ENCODE peak calls at places on chromosomes 1 and 21, in eight cellular contexts. I is cardiac fibroblast, Y is hepatocyte, U is body of pancreas, P is A549, V is PC-9, E is BJ, H is colonic mucosa. S is an unnamed sample.

GRCh38 chr1:70200065-70200464 is 5.3 kb downstream of the LRRC40 start:
- DNase-seq in Y (no peak), H (no peak), E (no peak), P (no peak), I (no peak), U (no peak), V (no peak), S (no peak)

GRCh38 chr21:38092033-38092432 is 164.8 kb upstream of the KCNJ15 start:
- DNase-seq in I (no peak), V (no peak), E (no peak), P (no peak), Y (no peak), H (no peak), U (no peak), S (no peak)

GRCh38 chr1:161502641-161503393 is 2.4 kb upstream of the FCGR2A start:
- DNase-seq in I (peak), E (no peak), H (no peak), V (no peak), P (no peak), U (no peak), Y (no peak), S (no peak)

GRCh38 chr1:116261227-116261626 is 111.8 kb upstream of the ATP1A1 start:
- DNase-seq in E (no peak), I (peak), U (no peak), Y (peak), P (no peak), V (no peak), H (peak), S (no peak)

GRCh38 chr1:56532359-56532696 is 47.0 kb downstream of the PLPP3 start:
- DNase-seq in H (no peak), P (no peak), E (peak), Y (no peak), U (no peak), I (peak), V (no peak), S (no peak)

GRCh38 chr21:15601390-15601789 is 128.4 kb upstream of the USP25 start:
- DNase-seq in U (no peak), P (no peak), V (no peak), H (no peak), E (no peak), I (no peak), Y (no peak), S (no peak)

GRCh38 chr1:204357551-204357950 is 2.2 kb downstream of the PLEKHA6 start:
- DNase-seq in E (no peak), P (no peak), I (peak), H (no peak), V (no peak), U (no peak), Y (no peak), S (no peak)

GRCh38 chr1:229004227-229004833 is 266.6 kb upstream of the RAB4A start:
- DNase-seq in I (no peak), P (no peak), U (no peak), Y (no peak), E (no peak), V (no peak), H (no peak), S (no peak)

GRCh38 chr1:35807614-35808375 is at the start of gene AGO4:
- DNase-seq in Y (peak), E (no peak), U (peak), P (peak), I (peak), V (no peak), H (peak), S (peak)

GRCh38 chr1:8097077-8097799 is 71.1 kb upstream of the ERRFI1 start:
- DNase-seq in I (peak), H (peak), Y (peak), V (peak), U (no peak), P (peak), E (peak), S (peak)

GRCh38 chr1:246281195-246281594 is 225.9 kb downstream of the SMYD3 start:
- DNase-seq in Y (no peak), V (no peak), P (no peak), I (no peak), E (no peak), U (no peak), H (no peak), S (no peak)

GRCh38 chr21:41971891-41972290 is 18.1 kb upstream of the C2CD2 start:
- DNase-seq in P (no peak), U (no peak), I (no peak), E (no peak), V (no peak), Y (no peak), H (no peak), S (no peak)

GRCh38 chr1:240274569-240274968 is 182.9 kb downstream of the FMN2 start:
- DNase-seq in V (no peak), E (no peak), Y (no peak), P (no peak), I (no peak), H (no peak), U (no peak), S (no peak)

GRCh38 chr1:238104752-238105151 is 214.0 kb upstream of the ZP4 start:
- DNase-seq in Y (no peak), P (no peak), V (no peak), H (no peak), E (no peak), I (no peak), U (no peak), S (no peak)

GRCh38 chr21:45226540-45227326 is 61.0 kb downstream of the POFUT2 start:
- DNase-seq in E (no peak), H (no peak), V (no peak), P (no peak), U (no peak), I (no peak), Y (no peak), S (no peak)

GRCh38 chr1:33088119-33088906 is 7.4 kb downstream of the AZIN2 start:
- DNase-seq in H (no peak), E (no peak), P (no peak), U (no peak), I (no peak), Y (no peak), V (no peak), S (no peak)

GRCh38 chr1:19315378-19316206 is 3.5 kb downstream of the SLC66A1 start:
- DNase-seq in P (no peak), Y (no peak), E (no peak), H (no peak), V (no peak), U (no peak), I (peak), S (peak)
- TF ChIP-seq CTCF in P (no peak), Y (no peak), E (no peak), H (no peak), V (no peak), U (no peak), I (no peak), S (no peak)

GRCh38 chr1:201348211-201348566 is 29.3 kb downstream of the TNNT2 start:
- DNase-seq in P (peak), V (peak), H (peak), U (peak), E (no peak), Y (peak), I (peak), S (peak)
- TF ChIP-seq CTCF in P (peak), V (peak), H (no peak), U (peak), E (peak), Y (peak), I (peak), S (peak)

GRCh38 chr1:24311731-24312130 is 7.4 kb upstream of the GRHL3 start:
- DNase-seq in E (no peak), P (no peak), V (no peak), H (no peak), Y (no peak), I (no peak), U (no peak), S (no peak)

GRCh38 chr1:24309762-24310485 is 9.2 kb upstream of the GRHL3 start:
- DNase-seq in V (peak), P (no peak), H (no peak), I (no peak), U (no peak), Y (no peak), E (no peak), S (no peak)

GRCh38 chr1:24311234-24311633 is 7.9 kb upstream of the GRHL3 start:
- DNase-seq in E (no peak), I (no peak), U (no peak), P (no peak), Y (no peak), V (no peak), H (no peak), S (no peak)

GRCh38 chr1:24304763-24305162 is 14.4 kb upstream of the GRHL3 start:
- DNase-seq in U (no peak), P (no peak), H (no peak), E (no peak), Y (no peak), V (no peak), I (no peak), S (no peak)

DNA sequence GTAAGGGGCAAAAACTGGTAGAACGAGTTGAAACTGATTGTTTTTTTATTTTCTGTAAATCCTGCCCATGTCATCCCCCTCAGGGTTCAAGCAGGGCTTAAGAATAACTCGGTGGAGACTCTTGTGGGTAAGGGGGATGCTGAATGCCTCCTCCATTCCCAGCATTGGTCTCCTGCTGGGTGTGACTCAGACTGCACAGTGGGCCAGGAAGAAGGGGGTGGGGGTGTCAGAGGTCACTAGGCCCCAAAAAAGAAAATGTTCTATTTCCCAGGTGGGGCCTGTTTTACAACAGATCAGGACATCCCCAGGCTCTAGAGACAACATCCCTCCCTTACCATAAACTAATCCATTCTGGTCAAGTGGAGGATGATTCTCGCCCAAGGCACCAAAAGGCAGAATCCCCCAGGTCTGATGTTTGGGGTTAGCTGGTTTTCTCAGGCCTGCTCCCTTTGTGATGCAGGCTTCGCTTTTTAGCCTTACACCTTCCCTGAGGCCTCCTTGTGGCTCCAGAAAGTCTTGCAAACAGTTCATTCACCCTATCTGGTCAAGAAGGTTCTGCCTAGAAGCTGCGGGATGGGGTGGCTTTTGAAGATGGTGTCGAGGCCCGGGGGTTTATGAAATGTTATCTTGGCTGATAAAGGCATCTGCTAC is 10.7 kb upstream of the GRHL3 start:
- DNase-seq in E (no peak), V (no peak), U (no peak), Y (no peak), P (peak), I (peak), H (no peak), S (no peak)
- TF ChIP-seq CTCF in E (peak), V (peak), U (no peak), Y (peak), P (no peak), I (peak), H (no peak), S (no peak)

GRCh38 chr1:153356392-153357075 is 1.1 kb upstream of the S100A9 start:
- DNase-seq in Y (no peak), E (no peak), V (no peak), P (no peak), U (no peak), H (peak), I (no peak), S (no peak)

GRCh38 chr1:153357076-153357852 is 390 bp upstream of the S100A9 start:
- DNase-seq in I (no peak), P (no peak), V (peak), H (peak), Y (no peak), U (no peak), E (no peak), S (no peak)

GRCh38 chr1:153354515-153355193 is 3.0 kb upstream of the S100A9 start:
- DNase-seq in U (no peak), E (no peak), H (peak), Y (no peak), I (no peak), V (no peak), P (no peak), S (peak)

GRCh38 chr1:153353226-153353947 is 4.3 kb upstream of the S100A9 start:
- DNase-seq in I (peak), Y (peak), V (no peak), E (no peak), U (no peak), H (peak), P (peak), S (no peak)

GRCh38 chr1:153355445-153356071 is 2.1 kb upstream of the S100A9 start:
- DNase-seq in P (peak), U (no peak), V (peak), E (no peak), Y (peak), H (peak), I (peak), S (peak)
- TF ChIP-seq CTCF in P (peak), U (no peak), V (peak), E (peak), Y (peak), H (peak), I (peak), S (peak)

GRCh38 chr1:13968361-13968760 is 268.4 kb downstream of the PRDM2 start:
- DNase-seq in H (no peak), Y (no peak), E (no peak), V (no peak), I (no peak), U (no peak), P (no peak), S (no peak)

GRCh38 chr1:13970631-13971247 is 270.8 kb downstream of the PRDM2 start:
- DNase-seq in V (no peak), U (no peak), I (no peak), Y (no peak), H (no peak), P (no peak), E (no peak), S (no peak)

GRCh38 chr1:13967707-13968106 is 267.7 kb downstream of the PRDM2 start:
- DNase-seq in I (no peak), U (no peak), E (no peak), H (no peak), V (no peak), Y (no peak), P (no peak), S (no peak)

GRCh38 chr1:13964768-13965167 is 264.8 kb downstream of the PRDM2 start:
- DNase-seq in U (no peak), E (no peak), P (no peak), V (no peak), Y (no peak), H (no peak), I (no peak), S (no peak)

GRCh38 chr1:13965770-13966398 is 265.9 kb downstream of the PRDM2 start:
- DNase-seq in I (peak), E (no peak), U (peak), P (peak), V (no peak), H (peak), Y (peak), S (peak)
- TF ChIP-seq CTCF in I (peak), E (peak), U (no peak), P (no peak), V (peak), H (no peak), Y (peak), S (peak)